ENCODE peak calls at places on chromosome 7, in five cellular contexts. S is NCI-H460; G is stimulated activated CD4-positive, alpha-beta T cell treated with anti-CD3 and anti-CD28 coated beads, TNF-alpha, amount 100 ng/mL, for 4 hours; R is aorta; J is cerebellar cortex. W is an unnamed sample.

GRCh38 chr7:43577485-43577951 is 5.4 kb upstream of the STK17A start:
- DNase-seq in S (no peak), G (no peak), R (no peak), J (no peak), W (no peak)

GRCh38 chr7:3149961-3150516 is 106.4 kb upstream of the CARD11 start:
- DNase-seq in S (no peak), G (no peak), R (peak), J (no peak), W (peak)

GRCh38 chr7:112131016-112131415 is 75.2 kb downstream of the DOCK4 start:
- DNase-seq in S (no peak), G (no peak), R (no peak), J (no peak), W (peak)

GRCh38 chr7:2931034-2931415 is 86.9 kb upstream of the GNA12 start:
- DNase-seq in S (no peak), G (no peak), R (no peak), J (no peak), W (no peak)

GRCh38 chr7:32890010-32890552 is 1.5 kb downstream of the KBTBD2 start:
- DNase-seq in S (no peak), G (no peak), R (no peak), J (peak), W (peak)

GRCh38 chr7:26653430-26653911 is 210.9 kb downstream of the SKAP2 start:
- DNase-seq in S (no peak), G (no peak), R (no peak), J (peak), W (peak)

GRCh38 chr7:40786909-40787308 is 652.1 kb downstream of the SUGCT start:
- DNase-seq in S (no peak), G (no peak), R (no peak), J (no peak), W (no peak)

GRCh38 chr7:100855515-100855914 is 3.0 kb downstream of the SLC12A9 start:
- DNase-seq in S (no peak), G (no peak), R (no peak), J (no peak), W (no peak)

GRCh38 chr7:151408839-151409554 is 841 bp downstream of the WDR86 start:
- DNase-seq in S (no peak), G (no peak), R (no peak), J (no peak), W (no peak)

GRCh38 chr7:40977533-40977932 is 725.4 kb downstream of the INHBA start:
- DNase-seq in S (no peak), G (no peak), R (no peak), J (no peak), W (no peak)

GRCh38 chr7:137269240-137269639 is 74.3 kb downstream of the PTN start:
- DNase-seq in S (no peak), G (no peak), R (no peak), J (no peak), W (no peak)

GRCh38 chr7:116339564-116339963 is 129.2 kb downstream of the TES start:
- DNase-seq in S (no peak), G (no peak), R (no peak), J (no peak), W (peak)

GRCh38 chr7:151213826-151214225 is 3.5 kb upstream of the H2BK1 start:
- DNase-seq in S (no peak), G (no peak), R (no peak), J (no peak), W (no peak)

GRCh38 chr7:128171342-128171918 is 69.6 kb upstream of the LEP start:
- DNase-seq in S (no peak), G (no peak), R (no peak), J (no peak), W (no peak)

GRCh38 chr7:90850516-90850915 is 254.4 kb downstream of the CDK14 start:
- DNase-seq in S (no peak), G (no peak), R (no peak), J (no peak), W (no peak)

GRCh38 chr7:54188843-54189242 is 353.3 kb upstream of the VSTM2A start:
- DNase-seq in S (no peak), G (no peak), R (no peak), J (no peak), W (no peak)

GRCh38 chr7:157909370-157909769 is 572.6 kb downstream of the DNAJB6 start:
- DNase-seq in S (no peak), G (no peak), R (peak), J (no peak), W (no peak)

GRCh38 chr7:22663721-22664120 is 63.3 kb upstream of the IL6 start:
- DNase-seq in S (no peak), G (no peak), R (no peak), J (no peak), W (no peak)

GRCh38 chr7:28533731-28534531 is 121.6 kb downstream of the CREB5 start:
- DNase-seq in S (peak), G (no peak), R (no peak), J (peak), W (peak)

GRCh38 chr7:133948588-133948987 is 178.6 kb upstream of the LRGUK start:
- DNase-seq in S (no peak), G (no peak), R (no peak), J (no peak), W (no peak)

GRCh38 chr7:88386757-88387156 is 80.1 kb upstream of the STEAP4 start:
- DNase-seq in S (no peak), G (no peak), R (no peak), J (no peak), W (no peak)

GRCh38 chr7:150567846-150568245 is 656 bp downstream of the GIMAP4 start:
- DNase-seq in S (no peak), G (no peak), R (no peak), J (no peak), W (no peak)

GRCh38 chr7:143974457-143974856 is 19.8 kb downstream of the OR2F1 start:
- DNase-seq in S (no peak), G (no peak), R (no peak), J (no peak), W (no peak)

W was measured in lung microvascular endothelial cell.